ENCODE peak calls at places on chromosomes 16 and 17, in nine cellular contexts. O is Peyer's patch, T is transverse colon, H is ovary, Z is heart left ventricle, C is body of pancreas, G is GM12878, D is HCT116, P is suprapubic skin. K is an unnamed sample.

GRCh38 chr16:22380529-22380928 is 6.1 kb upstream of the CDR2 start:
- DNase-seq in O (no peak), T (no peak), H (no peak), Z (no peak), C (no peak), G (no peak), D (no peak), P (no peak), K (no peak)

GRCh38 chr17:76485569-76485968 is 15.7 kb downstream of the RHBDF2 start:
- DNase-seq in O (no peak), T (peak), H (no peak), Z (peak), C (no peak), G (no peak), D (no peak), P (no peak), K (no peak)

GRCh38 chr17:46876353-46876887 is 25.0 kb downstream of the WNT9B start:
- DNase-seq in O (no peak), T (peak), H (no peak), Z (no peak), C (peak), G (no peak), D (peak), P (no peak), K (no peak)

GRCh38 chr16:81313731-81314602 is 795 bp upstream of the GAN start:
- DNase-seq in O (no peak), T (no peak), H (no peak), Z (no peak), C (no peak), G (no peak), D (no peak), P (no peak), K (no peak)

GRCh38 chr16:5015351-5015750 is 18.4 kb downstream of the NAGPA start:
- DNase-seq in O (no peak), T (no peak), H (no peak), Z (no peak), C (no peak), G (no peak), D (no peak), P (no peak), K (no peak)

GRCh38 chr16:19844945-19845641 is 39.6 kb downstream of the GPRC5B start:
- DNase-seq in O (no peak), T (no peak), H (no peak), Z (no peak), C (no peak), G (no peak), D (no peak), P (no peak), K (peak)

GRCh38 chr16:59848314-59848713 is 1114.2 kb upstream of the GOT2 start:
- DNase-seq in O (no peak), T (no peak), H (no peak), Z (no peak), C (no peak), G (no peak), D (no peak), P (no peak), K (no peak)

GRCh38 chr16:67786491-67786890 is 19.9 kb downstream of the RANBP10 start:
- DNase-seq in O (no peak), T (no peak), H (no peak), Z (no peak), C (no peak), G (peak), D (no peak), P (no peak), K (no peak)

GRCh38 chr17:66667090-66667489 is 167.8 kb upstream of the CACNG5 start:
- DNase-seq in O (no peak), T (no peak), H (no peak), Z (no peak), C (no peak), G (no peak), D (no peak), P (no peak), K (no peak)

GRCh38 chr17:50967795-50968194 is 101.6 kb upstream of the TOB1 start:
- DNase-seq in O (no peak), T (no peak), H (no peak), Z (no peak), C (no peak), G (no peak), D (no peak), P (no peak), K (no peak)

GRCh38 chr16:84800118-84800517 is 19.7 kb upstream of the CRISPLD2 start:
- DNase-seq in O (no peak), T (no peak), H (no peak), Z (no peak), C (no peak), G (no peak), D (no peak), P (no peak), K (no peak)

GRCh38 chr17:82370471-82371332 is 863 bp upstream of the UTS2R start:
- DNase-seq in O (peak), T (peak), H (no peak), Z (no peak), C (no peak), G (no peak), D (no peak), P (no peak), K (no peak)

GRCh38 chr17:15262291-15263205 is 2.6 kb downstream of the PMP22 start:
- DNase-seq in O (peak), T (peak), H (peak), Z (peak), C (peak), G (no peak), D (peak), P (peak), K (peak)

GRCh38 chr16:64933890-64934289 is 188.0 kb downstream of the CDH11 start:
- DNase-seq in O (no peak), T (no peak), H (no peak), Z (peak), C (no peak), G (no peak), D (no peak), P (no peak), K (no peak)

GRCh38 chr17:79621151-79621940 is 10.5 kb upstream of the RBFOX3 start:
- DNase-seq in O (no peak), T (peak), H (peak), Z (peak), C (peak), G (no peak), D (no peak), P (peak), K (peak)

DNA sequence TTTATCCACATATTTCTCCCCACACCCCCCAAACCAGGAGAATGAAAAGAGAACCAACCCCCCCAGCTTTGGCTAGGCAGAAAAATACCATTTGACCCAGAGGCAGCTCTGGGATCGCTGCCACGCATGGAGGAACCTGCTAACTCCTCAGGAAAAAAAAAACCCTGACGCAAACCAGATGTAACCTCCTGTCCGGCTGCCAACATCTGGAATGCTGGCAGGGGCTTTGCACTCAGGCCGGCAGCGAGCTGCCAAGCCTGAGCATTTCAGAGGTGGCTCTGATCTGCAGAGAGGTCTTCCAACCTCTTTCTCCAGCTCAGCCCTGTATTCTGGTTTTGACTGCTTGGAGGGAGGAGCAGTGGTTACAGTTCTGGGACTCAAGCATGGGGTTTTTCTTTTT is 8.2 kb downstream of the IGFBP4 start:
- DNase-seq in O (no peak), T (peak), H (peak), Z (peak), C (peak), G (no peak), D (no peak), P (no peak), K (peak)
- TF ChIP-seq POLR2A in O (no peak), T (no peak), H (no peak), Z (no peak), C (no peak), G (no peak), D (no peak), P (no peak), K (no peak)

GRCh38 chr17:4838306-4838785 is 5.2 kb downstream of the MINK1 start:
- DNase-seq in O (no peak), T (no peak), H (no peak), Z (no peak), C (no peak), G (no peak), D (no peak), P (no peak), K (no peak)
- H3K4me3 ChIP-seq in O (no peak), T (no peak), H (no peak), Z (no peak), C (no peak), G (no peak), D (no peak), P (no peak), K (no peak)

GRCh38 chr17:61723183-61723582 is 132.2 kb upstream of the NACA2 start:
- DNase-seq in O (no peak), T (no peak), H (no peak), Z (no peak), C (no peak), G (no peak), D (no peak), P (no peak), K (no peak)
- TF ChIP-seq POLR2A in O (no peak), T (no peak), H (no peak), Z (no peak), C (no peak), G (no peak), D (no peak), P (no peak), K (no peak)

DNA sequence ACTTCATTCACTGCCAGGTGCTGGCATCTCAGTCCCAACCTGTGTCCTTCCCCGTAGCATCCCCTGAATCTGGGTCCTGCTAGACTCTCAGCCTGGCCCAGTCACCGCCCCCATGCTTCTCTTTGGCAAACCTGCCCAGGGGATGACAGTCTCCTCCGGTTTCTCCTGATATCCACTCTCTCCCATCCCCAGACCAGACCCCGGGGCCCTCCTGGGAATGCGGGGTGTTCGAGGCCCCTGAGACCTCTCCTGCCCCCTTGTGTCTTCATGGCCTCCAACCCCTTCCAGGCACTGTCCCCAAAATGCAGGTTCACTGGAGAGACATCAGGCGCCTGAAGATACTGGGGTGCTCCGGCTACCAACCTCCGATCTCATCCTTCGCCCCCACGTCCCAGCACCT is 544 bp downstream of the STX1B start:
- DNase-seq in O (no peak), T (no peak), H (no peak), Z (no peak), C (no peak), G (no peak), D (no peak), P (no peak), K (no peak)
- H3K4me3 ChIP-seq in O (no peak), T (no peak), H (no peak), Z (no peak), C (no peak), G (no peak), D (no peak), P (peak), K (no peak)